ENCODE peak calls at places on chromosomes 12 and 14, in four cellular contexts. Y, G, O and Z are unnamed samples.

GRCh38 chr12:32896438-32897275 is at the start of gene PKP2:
- DNase-seq in Y (peak; percentile 36), G (peak; percentile 77), O (peak; percentile 40), Z (peak; percentile 91)

GRCh38 chr12:92145731-92146496 is at the start of gene BTG1:
- DNase-seq in Y (peak; percentile 100), G (peak; percentile 99), O (peak; percentile 99), Z (peak; percentile 98)

GRCh38 chr14:49926803-49927202 is 33.9 kb downstream of the ARF6 start:
- DNase-seq in Y (no peak), G (no peak), O (no peak), Z (no peak)

GRCh38 chr12:51752490-51752889 is 96.0 kb downstream of the FIGNL2 start:
- DNase-seq in Y (peak; percentile 93), G (no peak), O (peak; percentile 39), Z (peak; percentile 41)

GRCh38 chr14:105386581-105387529 is 11.5 kb upstream of the TEX22 start:
- DNase-seq in Y (no peak), G (no peak), O (no peak), Z (no peak)

GRCh38 chr14:55019968-55020554 is 6.8 kb downstream of the WDHD1 start:
- DNase-seq in Y (no peak), G (no peak), O (no peak), Z (no peak)

GRCh38 chr12:46921048-46921753 is 95.4 kb upstream of the SLC38A4 start:
- DNase-seq in Y (peak; percentile 78), G (no peak), O (no peak), Z (no peak)

GRCh38 chr12:65881348-65881961 is 57.2 kb downstream of the HMGA2 start:
- DNase-seq in Y (no peak), G (no peak), O (peak; percentile 22), Z (peak; percentile 43)

GRCh38 chr12:6652391-6652790 is 5.2 kb upstream of the ACRBP start:
- DNase-seq in Y (no peak), G (no peak), O (no peak), Z (no peak)

GRCh38 chr14:22168092-22168955 is 420.7 kb downstream of the DAD1 start:
- DNase-seq in Y (no peak), G (no peak), O (no peak), Z (no peak)

GRCh38 chr14:98958048-98959031 is 313.7 kb downstream of the BCL11B start:
- DNase-seq in Y (no peak), G (no peak), O (no peak), Z (no peak)

GRCh38 chr12:106110626-106111300 is 28.0 kb downstream of the NUAK1 start:
- DNase-seq in Y (no peak), G (no peak), O (no peak), Z (no peak)

GRCh38 chr14:91056361-91056760 is 4.1 kb downstream of the RPS6KA5 start:
- DNase-seq in Y (no peak), G (no peak), O (no peak), Z (no peak)

GRCh38 chr14:61704554-61704953 is 9.2 kb downstream of the HIF1A start:
- DNase-seq in Y (no peak), G (no peak), O (no peak), Z (no peak)

GRCh38 chr12:32302218-32302826 is 97.0 kb upstream of the FGD4 start:
- DNase-seq in Y (peak; percentile 56), G (no peak), O (no peak), Z (no peak)

GRCh38 chr12:2974560-2974971 is 15.4 kb downstream of the TEAD4 start:
- DNase-seq in Y (peak; percentile 58), G (no peak), O (no peak), Z (no peak)

GRCh38 chr14:78683206-78683605 is 513.0 kb downstream of the NRXN3 start:
- DNase-seq in Y (no peak), G (no peak), O (no peak), Z (no peak)

GRCh38 chr12:92065664-92066063 is 80.0 kb downstream of the BTG1 start:
- DNase-seq in Y (no peak), G (no peak), O (no peak), Z (no peak)

GRCh38 chr12:86669010-86669409 is 412.8 kb upstream of the MGAT4C start:
- DNase-seq in Y (no peak), G (no peak), O (no peak), Z (no peak)

GRCh38 chr12:116143883-116144266 is 133.6 kb downstream of the MED13L start:
- DNase-seq in Y (no peak), G (no peak), O (no peak), Z (no peak)

GRCh38 chr12:45289245-45290217 is 73.6 kb downstream of the ANO6 start:
- DNase-seq in Y (no peak), G (no peak), O (no peak), Z (no peak)

GRCh38 chr12:86712425-86712843 is 456.2 kb upstream of the MGAT4C start:
- DNase-seq in Y (peak; percentile 96), G (no peak), O (peak; percentile 2), Z (no peak)

GRCh38 chr12:43104524-43104923 is 447.5 kb downstream of the ADAMTS20 start:
- DNase-seq in Y (no peak), G (no peak), O (no peak), Z (no peak)

GRCh38 chr12:129531004-129531403 is 372.8 kb downstream of the TMEM132D start:
- DNase-seq in Y (no peak), G (no peak), O (no peak), Z (no peak)

GRCh38 chr12:68831272-68831671 is 23.3 kb downstream of the MDM2 start:
- DNase-seq in Y (no peak), G (no peak), O (no peak), Z (no peak)

GRCh38 chr12:6215932-6216494 is 15.8 kb downstream of the CD9 start:
- DNase-seq in Y (peak; percentile 92), G (peak; percentile 91), O (peak; percentile 96), Z (peak; percentile 89)

GRCh38 chr12:122072031-122072970 is 6.3 kb upstream of the MLXIP start:
- DNase-seq in Y (peak; percentile 84), G (no peak), O (peak; percentile 81), Z (no peak)

GRCh38 chr12:78898416-78898815 is 33.8 kb downstream of the SYT1 start:
- DNase-seq in Y (peak; percentile 37), G (no peak), O (peak; percentile 43), Z (no peak)

GRCh38 chr14:102928412-102929348 is 6.2 kb downstream of the AMN start:
- DNase-seq in Y (peak; percentile 24), G (no peak), O (peak; percentile 49), Z (peak; percentile 86)

GRCh38 chr14:81677736-81678135 is 144.1 kb upstream of the SEL1L start:
- DNase-seq in Y (no peak), G (no peak), O (peak; percentile 6), Z (no peak)

GRCh38 chr12:5872745-5873144 is 72.3 kb downstream of the ANO2 start:
- DNase-seq in Y (no peak), G (no peak), O (no peak), Z (no peak)

GRCh38 chr12:13583630-13584029 is 387.1 kb downstream of the EMP1 start:
- DNase-seq in Y (no peak), G (no peak), O (no peak), Z (no peak)

DNA sequence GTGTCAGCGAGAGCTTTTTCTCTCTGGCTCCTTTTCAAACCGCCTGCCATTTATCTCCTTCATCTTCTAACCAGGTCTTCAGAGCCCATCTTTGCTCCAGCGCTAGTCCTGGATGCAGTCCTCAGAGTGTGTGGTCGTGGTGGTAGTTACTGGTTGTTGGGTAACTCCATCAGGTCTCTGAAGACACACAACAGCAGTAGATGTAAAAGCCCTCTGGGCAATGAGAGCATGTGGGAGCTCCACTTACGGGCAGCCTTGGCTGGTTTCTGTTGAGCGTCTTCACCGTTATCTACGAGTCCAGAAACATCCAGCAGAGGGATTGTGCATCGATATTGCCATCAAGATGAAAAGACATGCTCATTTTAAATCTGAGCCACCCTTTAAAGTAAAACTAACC is 61.2 kb downstream of the FBXL14 start:
- DNase-seq in Y (no peak), G (no peak), O (no peak), Z (no peak)
- H3K27me3 ChIP-seq in Y (peaks cover 72% of the 10 kb centered on the region), G (peaks cover 9% of the 10 kb centered on the region), O (peaks cover 21% of the 10 kb centered on the region), Z (peaks cover 96% of the 10 kb centered on the region)

GRCh38 chr14:77133718-77134338 is 7.8 kb downstream of the ZDHHC22 start:
- DNase-seq in Y (peak; percentile 61), G (peak; percentile 65), O (peak; percentile 75), Z (no peak)

GRCh38 chr14:77131206-77131605 is 10.4 kb downstream of the ZDHHC22 start:
- DNase-seq in Y (no peak), G (no peak), O (no peak), Z (no peak)

GRCh38 chr14:77131871-77132486 is 9.6 kb downstream of the ZDHHC22 start:
- DNase-seq in Y (no peak), G (no peak), O (no peak), Z (no peak)

GRCh38 chr14:77128414-77128891 is 13.1 kb downstream of the ZDHHC22 start:
- DNase-seq in Y (no peak), G (no peak), O (no peak), Z (no peak)

GRCh38 chr14:77130386-77130785 is 11.2 kb downstream of the ZDHHC22 start:
- DNase-seq in Y (no peak), G (no peak), O (no peak), Z (no peak)
- H3K27me3 ChIP-seq in Y (peaks cover 15% of the 10 kb centered on the region), G (no peaks in the 10 kb centered on the region), O (peaks cover 6% of the 10 kb centered on the region), Z (peaks cover 91% of the 10 kb centered on the region)

DNA sequence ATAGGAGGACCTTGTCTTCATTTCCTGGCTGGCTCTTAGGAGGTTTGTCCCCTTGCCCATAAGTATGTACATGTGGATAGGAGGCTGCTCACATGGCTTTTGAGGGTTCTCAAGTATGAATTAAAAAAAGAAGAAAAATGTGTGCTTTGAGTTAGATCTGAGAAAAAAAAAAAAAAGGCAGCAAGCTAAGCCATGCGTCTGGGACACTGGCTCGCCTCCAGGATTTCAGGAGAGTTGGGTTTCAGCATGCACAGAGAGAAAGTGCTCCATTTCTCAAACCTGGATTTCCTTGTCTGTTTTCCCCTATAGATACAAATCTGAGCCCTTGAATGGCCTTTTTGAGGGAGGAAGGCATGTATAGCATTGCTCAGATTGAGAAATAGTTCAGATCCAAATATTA is 3.0 kb upstream of the MEG3 start:
- DNase-seq in Y (no peak), G (no peak), O (peak; percentile 75), Z (no peak)
- H3K27me3 ChIP-seq in Y (peaks cover 4% of the 10 kb centered on the region), G (no peaks in the 10 kb centered on the region), O (no peaks in the 10 kb centered on the region), Z (peaks cover 10% of the 10 kb centered on the region)

DNA sequence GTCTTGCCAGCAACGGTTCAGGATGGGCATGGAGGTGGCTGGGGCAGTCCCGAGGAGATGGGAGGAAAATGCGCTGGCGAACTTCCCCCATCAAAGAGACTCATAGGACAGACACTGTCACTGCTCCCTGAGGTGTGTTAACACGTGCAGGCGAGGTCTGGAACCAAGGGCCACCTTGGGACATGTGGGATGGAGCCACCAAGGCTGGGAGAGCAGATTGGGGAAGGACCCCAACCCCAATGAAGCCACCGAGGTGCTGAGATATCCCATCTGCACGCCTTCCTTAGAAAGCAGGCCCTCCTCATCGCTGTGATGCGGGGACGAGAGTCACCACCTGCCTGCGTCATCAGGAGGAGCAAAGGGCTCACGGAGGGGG is 16.9 kb upstream of the BEGAIN start:
- DNase-seq in Y (no peak), G (no peak), O (no peak), Z (no peak)
- H3K27me3 ChIP-seq in Y (peaks cover 15% of the 10 kb centered on the region), G (no peaks in the 10 kb centered on the region), O (no peaks in the 10 kb centered on the region), Z (peaks cover 23% of the 10 kb centered on the region)